ENCODE peak calls at places on chromosomes 3 and 15, in five cellular contexts. M is small intestine, B is adrenal gland, Y is uterus, P is ovary. N is an unnamed sample. For H3K4me1, the result is how much of the 10 kb centered on the place peaks cover.

GRCh38 chr15:96243701-96244100 is 86.8 kb upstream of the NR2F2 start:
- DNase-seq in M (no peak), Y (no peak), P (no peak), B (no peak), N (no peak)

GRCh38 chr15:42548258-42549051 is at the start of the genes HAUS2 and LRRC57:
- DNase-seq in M (peak), Y (peak), P (peak), B (peak), N (peak)

GRCh38 chr15:78224024-78224413 is 10.3 kb downstream of the ACSBG1 start:
- DNase-seq in B (no peak), P (no peak), Y (no peak), M (no peak), N (no peak)

GRCh38 chr3:132721479-132722164 is 587 bp downstream of the NPHP3 start:
- DNase-seq in M (peak), Y (peak), P (peak), B (peak), N (peak)

GRCh38 chr3:48662753-48663488 is at the start of gene CELSR3:
- DNase-seq in M (peak), Y (peak), B (peak), P (peak), N (peak)

GRCh38 chr15:75650908-75651809 is 3.4 kb downstream of the SNX33 start:
- DNase-seq in B (peak), Y (no peak), M (peak), P (no peak), N (peak)

GRCh38 chr15:81046290-81046689 is 45.6 kb downstream of the TLNRD1 start:
- DNase-seq in M (no peak), Y (no peak), B (no peak), P (no peak), N (no peak)

GRCh38 chr15:49225572-49226281 is 55.7 kb downstream of the GALK2 start:
- DNase-seq in Y (no peak), B (no peak), P (no peak), M (peak), N (no peak)

GRCh38 chr3:80395023-80395422 is 627.2 kb upstream of the ROBO1 start:
- DNase-seq in M (no peak), B (no peak), P (no peak), Y (no peak), N (no peak)

GRCh38 chr15:77097317-77097721 is 26.4 kb upstream of the TSPAN3 start:
- DNase-seq in M (no peak), P (no peak), B (no peak), Y (no peak), N (no peak)

GRCh38 chr15:41331833-41332787 is at the start of gene OIP5:
- DNase-seq in B (peak), M (peak), P (peak), Y (peak), N (peak)

GRCh38 chr3:167602041-167602440 is 51.7 kb downstream of the WDR49 start:
- DNase-seq in B (no peak), Y (no peak), M (no peak), P (no peak), N (no peak)

GRCh38 chr15:25236861-25237155 is 202.0 kb downstream of the UBE3A start:
- DNase-seq in B (no peak), M (no peak), P (no peak), Y (no peak), N (no peak)

GRCh38 chr15:63513728-63514127 is 9.3 kb downstream of the USP3 start:
- DNase-seq in B (no peak), Y (no peak), M (no peak), P (no peak), N (no peak)

GRCh38 chr3:11944052-11944673 is 60.0 kb upstream of the SYN2 start:
- DNase-seq in Y (no peak), P (no peak), B (peak), M (peak), N (peak)

GRCh38 chr15:85407421-85408269 is 27.2 kb downstream of the AKAP13 start:
- DNase-seq in P (no peak), B (no peak), Y (no peak), M (no peak), N (no peak)

GRCh38 chr3:130543322-130543721 is 26.3 kb downstream of the COL6A6 start:
- DNase-seq in B (no peak), M (no peak), P (no peak), Y (no peak), N (no peak)

GRCh38 chr3:182618085-182618732 is 175.1 kb upstream of the ATP11B start:
- DNase-seq in B (no peak), M (peak), P (no peak), Y (no peak), N (no peak)

GRCh38 chr15:25089577-25089976 is 134.8 kb downstream of the SNRPN start:
- DNase-seq in M (no peak), Y (no peak), B (no peak), P (no peak), N (no peak)

GRCh38 chr3:148646126-148646660 is 51.5 kb upstream of the AGTR1 start:
- DNase-seq in B (no peak), P (no peak), M (no peak), Y (no peak), N (no peak)

GRCh38 chr3:5347486-5347885 is 160.0 kb downstream of the EDEM1 start:
- DNase-seq in M (no peak), B (no peak), Y (no peak), P (no peak), N (no peak)

GRCh38 chr3:55482496-55483195 is 4.5 kb downstream of the WNT5A start:
- DNase-seq in B (no peak), M (no peak), P (peak), Y (no peak), N (peak)

DNA sequence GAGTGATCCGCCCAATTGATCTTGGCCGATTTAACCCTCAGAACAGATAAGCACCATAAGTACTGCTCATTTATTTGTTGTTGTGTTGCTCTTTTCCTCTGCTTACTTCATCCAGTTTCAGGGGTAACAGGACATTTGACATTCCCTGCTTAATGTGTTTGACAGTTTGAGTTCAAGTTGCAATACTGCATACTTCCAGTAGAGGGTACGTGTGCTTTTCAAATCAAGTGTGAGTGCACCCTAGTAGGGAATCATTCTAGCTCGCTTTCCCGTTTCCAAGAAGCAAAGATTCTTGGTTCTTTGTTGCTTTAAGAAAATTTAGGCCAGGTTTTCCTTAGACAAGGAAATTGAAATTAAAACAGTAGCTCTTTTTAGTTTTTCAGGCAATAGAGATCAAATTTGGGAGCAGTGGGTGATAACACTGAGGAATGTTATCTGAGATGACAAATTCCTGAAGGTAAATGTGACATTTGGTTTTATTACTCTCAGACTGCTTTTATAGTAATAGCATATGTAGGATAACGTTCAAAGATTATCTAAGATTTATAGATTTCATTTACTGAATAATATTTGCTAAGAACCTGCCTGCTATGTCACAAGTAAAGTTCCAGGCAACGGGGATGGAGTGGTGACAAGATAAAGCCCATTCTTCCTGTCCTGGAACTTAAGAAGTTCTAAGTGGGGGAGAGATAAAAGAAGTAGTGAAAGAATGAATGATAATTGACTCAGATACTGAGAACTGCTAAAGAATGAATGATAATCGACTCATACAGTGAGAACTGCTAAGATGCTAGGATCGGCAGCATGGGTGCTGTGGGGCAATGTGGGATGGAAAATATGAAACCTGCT is 73.3 kb downstream of the SYNPR start:
- DNase-seq in M (peak), P (no peak), B (no peak), Y (no peak), N (no peak)
- H3K27ac ChIP-seq in M (no peak), P (no peak), B (no peak), Y (no peak), N (no peak)

GRCh38 chr3:13399603-13400002 is 20.5 kb downstream of the NUP210 start:
- DNase-seq in P (no peak), B (no peak), M (no peak), Y (no peak), N (no peak)
- H3K4me1 ChIP-seq in P (under half), B (under half), M (under half), Y (under half), N (under half)

DNA sequence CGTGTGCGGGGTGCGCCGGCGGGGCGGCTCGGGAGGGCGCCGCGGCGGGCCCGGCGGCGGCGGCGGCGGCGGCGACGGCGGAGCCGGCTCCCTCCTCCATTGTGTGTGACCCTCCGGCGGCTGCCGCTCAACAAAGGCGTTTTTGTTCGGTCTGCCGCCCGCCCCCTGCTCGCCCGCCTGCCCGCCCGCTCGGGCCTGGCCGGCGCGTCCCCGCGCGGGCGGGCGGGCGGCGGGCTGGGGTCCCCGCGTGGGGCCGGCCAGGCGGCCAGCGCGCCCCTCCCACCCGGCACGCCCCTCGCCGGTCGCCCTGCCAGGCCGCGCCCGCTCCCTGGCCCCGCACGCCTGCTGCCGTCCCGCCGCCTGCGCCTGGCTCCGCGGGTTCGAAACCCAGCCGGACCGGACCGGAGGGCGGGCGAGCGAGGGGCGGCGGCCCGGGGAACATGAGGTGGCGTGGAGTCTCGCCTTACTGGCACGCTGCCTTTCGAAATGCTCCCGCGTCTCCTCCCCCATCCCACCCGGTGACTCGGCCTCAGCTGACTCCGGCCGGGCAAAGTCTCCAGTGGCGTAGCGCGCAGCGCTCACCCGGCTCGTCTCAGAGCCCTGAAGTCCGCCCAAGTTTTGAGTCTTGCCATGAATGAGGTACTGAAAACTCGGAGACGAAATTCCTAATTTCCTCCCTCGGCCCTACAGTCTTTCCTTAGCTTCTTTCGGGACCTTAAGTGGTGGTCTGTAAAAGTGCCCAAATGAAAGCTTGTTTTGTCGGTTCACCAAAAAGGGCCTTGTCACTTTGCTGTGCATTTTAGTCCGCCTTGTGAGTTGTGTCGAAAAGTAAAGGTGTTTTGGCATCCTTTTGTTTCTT is 604 bp downstream of the MAPK6 start:
- DNase-seq in M (peak), Y (peak), P (peak), B (peak), N (peak)
- H3K27ac ChIP-seq in M (peak), Y (peak), P (peak), B (peak), N (peak)

DNA sequence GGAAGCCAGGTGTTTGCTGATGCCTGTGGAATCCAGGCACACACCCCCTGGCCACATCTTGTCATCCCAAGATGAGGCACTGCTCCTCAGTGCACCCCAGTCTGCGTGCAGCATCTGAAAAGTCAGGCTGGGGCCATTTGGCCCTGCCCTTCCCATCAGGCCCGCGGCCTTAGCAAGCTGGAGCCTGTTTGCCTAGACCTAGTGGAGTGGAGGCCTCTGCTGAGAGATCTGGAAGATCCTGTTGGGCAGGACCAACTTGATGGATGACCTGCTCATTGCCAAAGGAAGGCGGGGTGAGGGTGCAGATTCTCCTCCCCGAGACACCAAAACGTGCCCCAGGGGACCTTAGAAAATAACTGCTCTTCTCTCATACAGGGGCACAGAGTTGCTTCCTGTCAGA is 220.2 kb downstream of the SHQ1 start:
- DNase-seq in P (no peak), B (no peak), Y (no peak), M (no peak), N (no peak)
- H3K4me1 ChIP-seq in P (under half), B (under half), Y (under half), M (under half), N (under half)

GRCh38 chr3:6680119-6680806 is 180.7 kb upstream of the GRM7 start:
- DNase-seq in P (no peak), B (no peak), M (no peak), Y (no peak), N (no peak)

GRCh38 chr3:6679510-6679909 is 181.4 kb upstream of the GRM7 start:
- DNase-seq in M (no peak), B (no peak), Y (no peak), P (no peak), N (no peak)
- H3K27ac ChIP-seq in M (no peak), B (no peak), Y (no peak), P (no peak), N (no peak)

DNA sequence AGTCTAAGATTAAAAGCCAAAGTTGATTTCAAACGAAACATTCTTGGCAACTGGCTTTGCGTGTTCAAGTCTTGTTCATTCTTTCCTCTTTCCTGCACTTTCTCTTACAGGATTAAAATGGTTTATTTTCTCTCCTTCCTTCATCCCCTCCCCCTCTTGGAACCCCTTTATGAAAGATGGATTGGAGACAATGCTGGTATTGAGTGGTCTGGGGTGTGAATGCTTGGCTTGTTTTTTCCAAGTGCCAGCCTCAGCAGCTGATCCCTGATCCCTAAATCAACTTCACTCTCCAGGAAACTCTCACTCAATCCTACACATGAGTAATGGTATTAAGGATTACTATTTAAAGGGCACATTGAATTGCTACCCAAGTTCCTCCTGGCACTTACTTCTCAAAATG is 750 bp upstream of the LSAMP start:
- DNase-seq in Y (no peak), P (no peak), B (no peak), M (no peak), N (no peak)
- H3K4me1 ChIP-seq in Y (under half), P (under half), B (under half), M (under half), N (under half)

GRCh38 chr3:71022552-71023335 is 560.8 kb downstream of the FOXP1 start:
- DNase-seq in B (no peak), Y (no peak), M (peak), P (no peak), N (no peak)
- H3K27ac ChIP-seq in B (no peak), Y (no peak), M (no peak), P (no peak), N (no peak)

GRCh38 chr3:99941211-99941610 is 123.5 kb downstream of the CMSS1 start:
- DNase-seq in B (no peak), M (no peak), Y (no peak), P (no peak), N (no peak)
- H3K4me1 ChIP-seq in B (under half), M (under half), Y (under half), P (under half), N (under half)

DNA sequence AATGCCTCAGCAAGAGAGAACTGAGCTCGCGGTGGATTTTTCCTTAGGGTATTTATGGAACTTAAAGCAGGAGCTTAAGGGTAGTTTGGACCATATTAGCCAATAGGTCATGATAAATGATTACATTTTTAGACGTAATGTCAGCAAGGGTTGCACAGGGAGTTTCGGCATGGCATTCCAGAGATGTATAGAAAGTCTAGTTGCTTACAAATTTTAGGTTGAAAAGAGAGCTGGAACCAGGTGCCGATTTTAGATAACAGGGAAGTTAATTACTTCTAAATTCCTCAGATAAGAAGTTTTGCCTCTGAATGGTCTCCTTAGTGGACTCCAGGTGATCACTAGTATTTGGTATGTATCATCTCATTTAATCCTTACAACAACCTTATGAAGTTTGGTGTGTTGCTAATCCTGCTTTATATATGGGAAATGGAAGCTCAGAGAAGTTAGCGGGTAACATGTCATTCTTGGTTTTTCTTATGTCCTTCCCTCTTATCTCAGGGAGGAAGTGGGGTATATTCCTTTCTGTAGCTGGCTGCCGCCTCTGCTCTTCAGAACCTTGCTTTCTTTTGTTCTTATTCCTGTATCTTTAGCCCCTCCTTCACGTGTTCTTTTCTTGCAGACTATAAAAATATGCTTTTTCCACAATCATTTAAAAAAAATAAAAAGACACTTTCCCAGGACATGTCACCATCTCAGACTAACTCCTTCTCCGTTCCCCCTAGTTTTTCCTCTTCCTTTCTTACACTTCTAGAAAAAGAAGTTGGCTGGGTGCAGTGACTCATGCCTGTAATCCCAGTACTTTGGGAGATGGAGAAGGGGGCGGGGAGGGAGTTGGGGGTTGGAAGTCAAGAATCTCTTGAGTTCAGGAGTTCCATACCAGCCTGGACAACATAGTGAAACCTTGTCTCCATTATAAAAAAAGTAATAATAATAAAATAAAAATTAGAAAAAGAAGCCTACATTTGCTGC is 25.7 kb downstream of the IQGAP1 start:
- DNase-seq in P (no peak), M (no peak), B (no peak), Y (no peak), N (no peak)
- H3K27ac ChIP-seq in P (no peak), M (peak), B (no peak), Y (peak), N (no peak)

GRCh38 chr3:141418751-141419150 is 50.4 kb downstream of the ZBTB38 start:
- DNase-seq in M (no peak), Y (no peak), P (no peak), B (no peak), N (no peak)

GRCh38 chr3:141413387-141414140 is 45.3 kb downstream of the ZBTB38 start:
- DNase-seq in M (no peak), B (no peak), Y (no peak), P (no peak), N (no peak)

GRCh38 chr3:141414141-141414689 is 45.9 kb downstream of the ZBTB38 start:
- DNase-seq in M (no peak), B (peak), P (no peak), Y (no peak), N (no peak)

GRCh38 chr3:141414800-141415462 is 46.6 kb downstream of the ZBTB38 start:
- DNase-seq in B (no peak), P (no peak), Y (no peak), M (no peak), N (no peak)

DNA sequence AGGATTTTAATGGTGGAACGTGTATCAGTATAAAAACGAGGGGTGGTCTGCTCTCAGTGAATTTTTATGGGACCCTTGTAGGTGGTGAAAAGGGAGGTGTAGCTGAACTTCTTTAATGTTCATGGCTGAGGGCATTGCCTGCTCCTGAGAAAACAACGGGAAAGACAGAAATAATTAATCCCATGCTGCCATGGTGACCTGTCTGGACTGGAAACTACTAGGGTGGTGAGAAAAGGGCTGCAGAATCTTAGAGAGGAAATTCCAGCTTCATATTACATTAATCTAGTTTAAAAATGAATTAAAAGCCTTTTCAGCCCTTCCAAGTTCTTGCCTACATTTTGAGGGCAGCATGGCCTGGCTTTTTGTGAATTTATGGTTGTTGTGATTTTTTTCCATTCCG is 47.7 kb downstream of the ZBTB38 start:
- DNase-seq in B (no peak), M (no peak), P (no peak), Y (no peak), N (no peak)
- H3K4me1 ChIP-seq in B (half or more), M (under half), P (under half), Y (under half), N (under half)